ENCODE peak calls at places on chromosomes 12 and 14, in five cellular contexts. One of them, this sample, is unnamed.

GRCh38 chr14:90405101-90405500 is 8.3 kb downstream of the CALM1 start:
- DNase-seq in iPS-NIHi11: no peak
- DNase-seq in T follicular helper cell: no peak
- DNase-seq in lower lobe of right lung: no peak
- DNase-seq in activated naive CD4-positive, alpha-beta T cell: no peak
- DNase-seq in this sample: no peak

GRCh38 chr12:108802666-108803036 is 54.7 kb downstream of the SSH1 start:
- DNase-seq in iPS-NIHi11: no peak
- DNase-seq in T follicular helper cell: no peak
- DNase-seq in lower lobe of right lung: no peak
- DNase-seq in activated naive CD4-positive, alpha-beta T cell: no peak
- DNase-seq in this sample: no peak

GRCh38 chr12:12442548-12443071 is 85.7 kb downstream of the BORCS5 start:
- DNase-seq in T follicular helper cell: no peak
- DNase-seq in activated naive CD4-positive, alpha-beta T cell: no peak
- DNase-seq in lower lobe of right lung: no peak
- DNase-seq in iPS-NIHi11: no peak
- DNase-seq in this sample: no peak

GRCh38 chr12:64997858-64998257 is 123.2 kb downstream of the WIF1 start:
- DNase-seq in iPS-NIHi11: no peak
- DNase-seq in activated naive CD4-positive, alpha-beta T cell: no peak
- DNase-seq in T follicular helper cell: no peak
- DNase-seq in lower lobe of right lung: no peak
- DNase-seq in this sample: no peak

GRCh38 chr14:77099425-77100167 is 1.5 kb downstream of the CIPC start:
- DNase-seq in T follicular helper cell: no peak
- DNase-seq in iPS-NIHi11: no peak
- DNase-seq in activated naive CD4-positive, alpha-beta T cell: no peak
- DNase-seq in lower lobe of right lung: no peak
- DNase-seq in this sample: no peak

GRCh38 chr12:26668847-26669246 is 164.1 kb downstream of the ITPR2 start:
- DNase-seq in lower lobe of right lung: no peak
- DNase-seq in activated naive CD4-positive, alpha-beta T cell: no peak
- DNase-seq in iPS-NIHi11: no peak
- DNase-seq in T follicular helper cell: no peak
- DNase-seq in this sample: no peak

GRCh38 chr12:21756699-21757098 is 17.8 kb downstream of the KCNJ8 start:
- DNase-seq in iPS-NIHi11: no peak
- DNase-seq in T follicular helper cell: no peak
- DNase-seq in activated naive CD4-positive, alpha-beta T cell: no peak
- DNase-seq in lower lobe of right lung: no peak
- DNase-seq in this sample: no peak

GRCh38 chr14:72902802-72903530 is 9.1 kb upstream of the DPF3 start:
- DNase-seq in activated naive CD4-positive, alpha-beta T cell: no peak
- DNase-seq in iPS-NIHi11: no peak
- DNase-seq in lower lobe of right lung: no peak
- DNase-seq in T follicular helper cell: no peak
- DNase-seq in this sample: no peak

GRCh38 chr14:59997496-59997895 is 77.6 kb downstream of the LRRC9 start:
- DNase-seq in iPS-NIHi11: no peak
- DNase-seq in activated naive CD4-positive, alpha-beta T cell: no peak
- DNase-seq in lower lobe of right lung: no peak
- DNase-seq in T follicular helper cell: no peak
- DNase-seq in this sample: peak; percentile 81

GRCh38 chr12:39230086-39230485 is 212.8 kb downstream of the KIF21A start:
- DNase-seq in activated naive CD4-positive, alpha-beta T cell: no peak
- DNase-seq in lower lobe of right lung: no peak
- DNase-seq in T follicular helper cell: no peak
- DNase-seq in iPS-NIHi11: no peak
- DNase-seq in this sample: no peak

GRCh38 chr14:70358631-70359030 is 852 bp downstream of the COX16 start:
- DNase-seq in activated naive CD4-positive, alpha-beta T cell: no peak
- DNase-seq in iPS-NIHi11: no peak
- DNase-seq in T follicular helper cell: no peak
- DNase-seq in lower lobe of right lung: no peak
- DNase-seq in this sample: no peak

GRCh38 chr14:71248204-71248603 is 340.9 kb downstream of the PCNX1 start:
- DNase-seq in T follicular helper cell: no peak
- DNase-seq in lower lobe of right lung: no peak
- DNase-seq in activated naive CD4-positive, alpha-beta T cell: no peak
- DNase-seq in iPS-NIHi11: no peak
- DNase-seq in this sample: no peak

GRCh38 chr12:120925740-120926563 is 21.8 kb upstream of the SPPL3 start:
- DNase-seq in T follicular helper cell: no peak
- DNase-seq in iPS-NIHi11: peak; percentile 23
- DNase-seq in lower lobe of right lung: no peak
- DNase-seq in activated naive CD4-positive, alpha-beta T cell: no peak
- DNase-seq in this sample: no peak

GRCh38 chr14:64244279-64244678 is 49.9 kb downstream of the ESR2 start:
- DNase-seq in T follicular helper cell: no peak
- DNase-seq in iPS-NIHi11: no peak
- DNase-seq in activated naive CD4-positive, alpha-beta T cell: no peak
- DNase-seq in lower lobe of right lung: no peak
- DNase-seq in this sample: no peak

This sample was measured in NCI-H2107.